ENCODE peak calls at places on chromosomes 2 and 18, in eight cellular contexts. One of them, this sample, is unnamed.

GRCh38 chr2:120486946-120487345 is 141.0 kb downstream of the INHBB start:
- DNase-seq in HCEC 1CT: no peak
- DNase-seq in Calu3: no peak
- DNase-seq in heart right ventricle: no peak
- DNase-seq in C1 segment of cervical spinal cord: no peak
- DNase-seq in HTR-8/SVneo: peak
- DNase-seq in CD4-positive, alpha-beta memory T cell: no peak
- DNase-seq in progenitor cell of endocrine pancreas: no peak
- DNase-seq in this sample: no peak

GRCh38 chr2:193428336-193428818 is 1233.6 kb upstream of the TMEFF2 start:
- DNase-seq in HCEC 1CT: no peak
- DNase-seq in Calu3: peak
- DNase-seq in heart right ventricle: no peak
- DNase-seq in C1 segment of cervical spinal cord: no peak
- DNase-seq in HTR-8/SVneo: no peak
- DNase-seq in CD4-positive, alpha-beta memory T cell: no peak
- DNase-seq in progenitor cell of endocrine pancreas: peak
- DNase-seq in this sample: no peak

GRCh38 chr2:72112981-72113846 is 34.4 kb downstream of the CYP26B1 start:
- DNase-seq in HCEC 1CT: no peak
- DNase-seq in Calu3: no peak
- DNase-seq in heart right ventricle: no peak
- DNase-seq in C1 segment of cervical spinal cord: no peak
- DNase-seq in HTR-8/SVneo: no peak
- DNase-seq in CD4-positive, alpha-beta memory T cell: no peak
- DNase-seq in progenitor cell of endocrine pancreas: no peak
- DNase-seq in this sample: no peak

GRCh38 chr2:181203412-181203811 is 223.0 kb downstream of the UBE2E3 start:
- DNase-seq in HCEC 1CT: peak
- DNase-seq in Calu3: peak
- DNase-seq in heart right ventricle: no peak
- DNase-seq in C1 segment of cervical spinal cord: no peak
- DNase-seq in HTR-8/SVneo: peak
- DNase-seq in CD4-positive, alpha-beta memory T cell: no peak
- DNase-seq in progenitor cell of endocrine pancreas: no peak
- DNase-seq in this sample: no peak

GRCh38 chr18:25016666-25017065 is 335.3 kb downstream of the ZNF521 start:
- DNase-seq in HCEC 1CT: no peak
- DNase-seq in Calu3: no peak
- DNase-seq in heart right ventricle: no peak
- DNase-seq in C1 segment of cervical spinal cord: no peak
- DNase-seq in HTR-8/SVneo: no peak
- DNase-seq in CD4-positive, alpha-beta memory T cell: no peak
- DNase-seq in progenitor cell of endocrine pancreas: no peak
- DNase-seq in this sample: peak

GRCh38 chr2:173588931-173589369 is 234.3 kb downstream of the CDCA7 start:
- DNase-seq in HCEC 1CT: no peak
- DNase-seq in Calu3: peak
- DNase-seq in heart right ventricle: no peak
- DNase-seq in C1 segment of cervical spinal cord: no peak
- DNase-seq in HTR-8/SVneo: no peak
- DNase-seq in CD4-positive, alpha-beta memory T cell: no peak
- DNase-seq in progenitor cell of endocrine pancreas: no peak
- DNase-seq in this sample: no peak

GRCh38 chr2:238339395-238339780 is 19.1 kb downstream of the TRAF3IP1 start:
- DNase-seq in HCEC 1CT: no peak
- DNase-seq in Calu3: peak
- DNase-seq in heart right ventricle: no peak
- DNase-seq in C1 segment of cervical spinal cord: no peak
- DNase-seq in HTR-8/SVneo: no peak
- DNase-seq in CD4-positive, alpha-beta memory T cell: no peak
- DNase-seq in progenitor cell of endocrine pancreas: no peak
- DNase-seq in this sample: no peak

GRCh38 chr2:149313512-149313972 is 16.8 kb upstream of the LYPD6 start:
- DNase-seq in HCEC 1CT: peak
- DNase-seq in Calu3: peak
- DNase-seq in heart right ventricle: peak
- DNase-seq in C1 segment of cervical spinal cord: peak
- DNase-seq in HTR-8/SVneo: peak
- DNase-seq in CD4-positive, alpha-beta memory T cell: peak
- DNase-seq in progenitor cell of endocrine pancreas: no peak
- DNase-seq in this sample: no peak

GRCh38 chr2:33131108-33131507 is 184.4 kb downstream of the LTBP1 start:
- DNase-seq in HCEC 1CT: peak
- DNase-seq in Calu3: no peak
- DNase-seq in heart right ventricle: no peak
- DNase-seq in C1 segment of cervical spinal cord: no peak
- DNase-seq in HTR-8/SVneo: no peak
- DNase-seq in CD4-positive, alpha-beta memory T cell: no peak
- DNase-seq in progenitor cell of endocrine pancreas: no peak
- DNase-seq in this sample: no peak

GRCh38 chr2:127275789-127276188 is 18.2 kb downstream of the ERCC3 start:
- DNase-seq in HCEC 1CT: no peak
- DNase-seq in Calu3: no peak
- DNase-seq in heart right ventricle: no peak
- DNase-seq in C1 segment of cervical spinal cord: no peak
- DNase-seq in HTR-8/SVneo: no peak
- DNase-seq in CD4-positive, alpha-beta memory T cell: no peak
- DNase-seq in progenitor cell of endocrine pancreas: no peak
- DNase-seq in this sample: no peak

GRCh38 chr2:67498931-67499330 is 101.8 kb downstream of the ETAA1 start:
- DNase-seq in HCEC 1CT: no peak
- DNase-seq in Calu3: no peak
- DNase-seq in heart right ventricle: no peak
- DNase-seq in C1 segment of cervical spinal cord: no peak
- DNase-seq in HTR-8/SVneo: no peak
- DNase-seq in CD4-positive, alpha-beta memory T cell: no peak
- DNase-seq in progenitor cell of endocrine pancreas: no peak
- DNase-seq in this sample: no peak

GRCh38 chr18:50970006-50970405 is 2.2 kb downstream of the ELAC1 start:
- DNase-seq in HCEC 1CT: no peak
- DNase-seq in Calu3: peak
- DNase-seq in heart right ventricle: peak
- DNase-seq in C1 segment of cervical spinal cord: no peak
- DNase-seq in HTR-8/SVneo: no peak
- DNase-seq in CD4-positive, alpha-beta memory T cell: no peak
- DNase-seq in progenitor cell of endocrine pancreas: no peak
- DNase-seq in this sample: no peak

GRCh38 chr18:4016391-4017049 is 438.6 kb downstream of the DLGAP1 start:
- DNase-seq in HCEC 1CT: no peak
- DNase-seq in Calu3: no peak
- DNase-seq in heart right ventricle: no peak
- DNase-seq in C1 segment of cervical spinal cord: no peak
- DNase-seq in HTR-8/SVneo: no peak
- DNase-seq in CD4-positive, alpha-beta memory T cell: no peak
- DNase-seq in progenitor cell of endocrine pancreas: no peak
- DNase-seq in this sample: no peak

GRCh38 chr2:162166745-162167144 is 14.7 kb upstream of the GCG start:
- DNase-seq in HCEC 1CT: no peak
- DNase-seq in Calu3: no peak
- DNase-seq in heart right ventricle: no peak
- DNase-seq in C1 segment of cervical spinal cord: no peak
- DNase-seq in HTR-8/SVneo: no peak
- DNase-seq in CD4-positive, alpha-beta memory T cell: no peak
- DNase-seq in progenitor cell of endocrine pancreas: no peak
- DNase-seq in this sample: no peak

GRCh38 chr2:190651413-190651812 is 2.5 kb downstream of the NAB1 start:
- DNase-seq in HCEC 1CT: no peak
- DNase-seq in Calu3: no peak
- DNase-seq in heart right ventricle: no peak
- DNase-seq in C1 segment of cervical spinal cord: no peak
- DNase-seq in HTR-8/SVneo: no peak
- DNase-seq in CD4-positive, alpha-beta memory T cell: no peak
- DNase-seq in progenitor cell of endocrine pancreas: no peak
- DNase-seq in this sample: no peak

GRCh38 chr2:202007015-202008011 is 26.3 kb upstream of the FZD7 start:
- DNase-seq in HCEC 1CT: no peak
- DNase-seq in Calu3: no peak
- DNase-seq in heart right ventricle: no peak
- DNase-seq in C1 segment of cervical spinal cord: no peak
- DNase-seq in HTR-8/SVneo: no peak
- DNase-seq in CD4-positive, alpha-beta memory T cell: no peak
- DNase-seq in progenitor cell of endocrine pancreas: no peak
- DNase-seq in this sample: no peak

GRCh38 chr18:80193701-80194100 is 53.6 kb downstream of the PARD6G start:
- DNase-seq in HCEC 1CT: no peak
- DNase-seq in Calu3: no peak
- DNase-seq in heart right ventricle: no peak
- DNase-seq in C1 segment of cervical spinal cord: no peak
- DNase-seq in HTR-8/SVneo: no peak
- DNase-seq in CD4-positive, alpha-beta memory T cell: no peak
- DNase-seq in progenitor cell of endocrine pancreas: no peak
- DNase-seq in this sample: no peak

GRCh38 chr2:43217228-43218220 is 8.9 kb downstream of the ZFP36L2 start:
- DNase-seq in HCEC 1CT: no peak
- DNase-seq in Calu3: no peak
- DNase-seq in heart right ventricle: peak
- DNase-seq in C1 segment of cervical spinal cord: no peak
- DNase-seq in HTR-8/SVneo: no peak
- DNase-seq in CD4-positive, alpha-beta memory T cell: no peak
- DNase-seq in progenitor cell of endocrine pancreas: no peak
- DNase-seq in this sample: no peak

GRCh38 chr2:206392118-206392517 is 51.2 kb upstream of the ADAM23 start:
- DNase-seq in HCEC 1CT: peak
- DNase-seq in Calu3: peak
- DNase-seq in heart right ventricle: no peak
- DNase-seq in C1 segment of cervical spinal cord: no peak
- DNase-seq in HTR-8/SVneo: peak
- DNase-seq in CD4-positive, alpha-beta memory T cell: peak
- DNase-seq in progenitor cell of endocrine pancreas: no peak
- DNase-seq in this sample: no peak

GRCh38 chr2:141911485-141912066 is 219.2 kb downstream of the LRP1B start:
- DNase-seq in HCEC 1CT: peak
- DNase-seq in Calu3: peak
- DNase-seq in heart right ventricle: no peak
- DNase-seq in C1 segment of cervical spinal cord: no peak
- DNase-seq in HTR-8/SVneo: no peak
- DNase-seq in CD4-positive, alpha-beta memory T cell: no peak
- DNase-seq in progenitor cell of endocrine pancreas: peak
- DNase-seq in this sample: no peak

GRCh38 chr2:102618452-102619413 is 620 bp upstream of the SLC9A2 start:
- DNase-seq in HCEC 1CT: peak
- DNase-seq in Calu3: peak
- DNase-seq in heart right ventricle: peak
- DNase-seq in C1 segment of cervical spinal cord: peak
- DNase-seq in HTR-8/SVneo: no peak
- DNase-seq in CD4-positive, alpha-beta memory T cell: no peak
- DNase-seq in progenitor cell of endocrine pancreas: no peak
- DNase-seq in this sample: peak

GRCh38 chr18:9619990-9620389 is 5.6 kb upstream of the PPP4R1 start:
- DNase-seq in HCEC 1CT: no peak
- DNase-seq in Calu3: no peak
- DNase-seq in heart right ventricle: no peak
- DNase-seq in C1 segment of cervical spinal cord: no peak
- DNase-seq in HTR-8/SVneo: no peak
- DNase-seq in CD4-positive, alpha-beta memory T cell: no peak
- DNase-seq in progenitor cell of endocrine pancreas: no peak
- DNase-seq in this sample: no peak

GRCh38 chr2:43039376-43040080 is 186.9 kb downstream of the ZFP36L2 start:
- DNase-seq in HCEC 1CT: no peak
- DNase-seq in Calu3: no peak
- DNase-seq in heart right ventricle: no peak
- DNase-seq in C1 segment of cervical spinal cord: peak
- DNase-seq in HTR-8/SVneo: no peak
- DNase-seq in CD4-positive, alpha-beta memory T cell: no peak
- DNase-seq in progenitor cell of endocrine pancreas: no peak
- DNase-seq in this sample: peak

This sample was measured in left lung.